ENCODE peak calls at places on chromosomes 4 and X, in six cellular contexts. F is HepG2, A is H1, I is K562, C is WTC11, Z is endothelial cell of umbilical vein. D is an unnamed sample.

GRCh38 chr4:148126825-148127224 is 315.4 kb downstream of the NR3C2 start:
- DNase-seq in F (no peak), A (no peak), I (no peak), C (no peak), Z (no peak), D (no peak)

GRCh38 chr4:53716011-53716410 is 124.7 kb upstream of the LNX1 start:
- DNase-seq in F (no peak), A (no peak), I (no peak), C (no peak), Z (no peak), D (no peak)

GRCh38 chrX:3345281-3346081 is 971 bp downstream of the MXRA5 start:
- DNase-seq in F (no peak), A (peak), I (no peak), C (peak), Z (no peak), D (no peak)

GRCh38 chr4:186953601-186954260 is 230.1 kb upstream of the FAT1 start:
- DNase-seq in F (no peak), A (no peak), I (no peak), C (no peak), Z (no peak), D (no peak)

GRCh38 chr4:11842620-11843263 is 414.0 kb upstream of the HS3ST1 start:
- DNase-seq in F (no peak), A (no peak), I (no peak), C (no peak), Z (no peak), D (no peak)

GRCh38 chr4:102420563-102421221 is 75.4 kb upstream of the SLC39A8 start:
- DNase-seq in F (peak), A (no peak), I (no peak), C (no peak), Z (peak), D (peak)

GRCh38 chr4:109548655-109549054 is 11.4 kb upstream of the MCUB start:
- DNase-seq in F (no peak), A (no peak), I (no peak), C (no peak), Z (peak), D (no peak)

GRCh38 chrX:40530471-40530870 is 50.3 kb upstream of the ATP6AP2 start:
- DNase-seq in F (peak), A (no peak), I (no peak), C (no peak), Z (no peak), D (no peak)

DNA sequence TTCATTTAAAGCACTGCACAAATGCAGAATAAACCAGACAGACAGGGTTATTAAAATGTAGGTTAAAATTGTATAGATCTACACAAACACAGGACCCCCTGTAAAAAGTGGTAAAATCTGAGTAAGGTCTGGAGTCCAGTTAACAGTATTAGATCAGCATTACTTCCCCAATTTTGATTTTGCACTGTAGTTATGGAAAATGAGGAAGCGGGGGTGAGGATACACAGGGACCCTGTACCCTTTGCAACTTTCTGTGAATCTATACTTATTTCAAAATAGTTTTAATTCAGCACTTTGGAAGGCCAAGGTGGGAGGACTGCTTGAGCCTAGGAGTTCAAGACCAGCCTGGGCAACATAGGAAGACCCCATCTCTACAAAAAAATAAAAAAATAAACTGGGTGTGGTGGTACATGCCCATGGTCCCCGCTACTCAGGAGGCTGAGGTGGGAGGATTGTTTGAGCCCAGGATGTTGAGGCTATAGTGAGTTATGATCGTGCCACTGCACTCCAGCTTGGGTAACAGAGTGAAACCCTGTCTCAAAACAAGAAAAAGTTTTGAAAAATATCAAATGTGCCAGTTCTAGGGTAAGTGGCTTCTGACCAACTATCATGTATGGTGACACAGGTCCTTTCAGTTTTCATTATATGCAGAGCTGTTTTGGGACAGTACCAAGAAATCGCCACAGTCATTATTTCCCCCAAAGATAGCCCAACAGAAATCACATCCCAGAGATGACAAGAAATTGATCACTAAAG is 17.7 kb downstream of the SEL1L3 start:
- DNase-seq in F (no peak), A (no peak), I (no peak), C (no peak), Z (no peak), D (no peak)
- TF ChIP-seq JUN in F (no peak), A (no peak), I (no peak), C (no peak), Z (no peak), D (no peak)

GRCh38 chr4:2354127-2354526 is 64.3 kb downstream of the ZFYVE28 start:
- DNase-seq in F (no peak), A (no peak), I (peak), C (peak), Z (no peak), D (no peak)
- TF ChIP-seq JUN in F (no peak), A (no peak), I (no peak), C (no peak), Z (no peak), D (no peak)

GRCh38 chr4:126611900-126612299 is 1020.9 kb upstream of the INTU start:
- DNase-seq in F (no peak), A (no peak), I (no peak), C (no peak), Z (no peak), D (no peak)
- TF ChIP-seq JUN in F (no peak), A (no peak), I (no peak), C (no peak), Z (no peak), D (no peak)

GRCh38 chr4:169826634-169827187 is 69.0 kb upstream of the HPF1 start:
- DNase-seq in F (no peak), A (no peak), I (no peak), C (no peak), Z (no peak), D (no peak)

GRCh38 chr4:169821402-169821801 is 63.7 kb upstream of the HPF1 start:
- DNase-seq in F (no peak), A (no peak), I (no peak), C (no peak), Z (no peak), D (no peak)

GRCh38 chr4:169818063-169818679 is 60.4 kb upstream of the HPF1 start:
- DNase-seq in F (no peak), A (no peak), I (no peak), C (no peak), Z (no peak), D (no peak)

DNA sequence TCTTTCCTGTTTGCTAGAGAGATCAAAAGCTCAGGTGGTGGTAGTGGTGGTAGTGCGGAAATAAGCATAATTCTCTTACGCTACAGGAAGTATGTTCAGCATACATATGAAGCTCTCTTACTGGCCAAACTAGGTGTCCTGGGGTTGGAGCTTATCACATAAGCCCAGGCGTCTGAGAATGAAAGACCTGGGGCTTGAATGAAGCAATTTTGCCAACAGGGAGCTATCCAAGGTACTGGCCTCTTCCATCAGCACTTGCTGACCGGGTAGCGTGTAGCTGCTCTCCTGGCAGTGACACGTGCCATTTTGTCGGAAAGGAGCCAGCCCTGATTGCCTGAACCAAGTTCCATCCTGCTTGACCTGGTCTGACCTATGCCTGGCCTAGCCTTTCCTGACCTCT is 65.9 kb upstream of the HPF1 start:
- DNase-seq in F (peak), A (peak), I (peak), C (peak), Z (peak), D (peak)
- TF ChIP-seq JUN in F (no peak), A (no peak), I (no peak), C (peak), Z (no peak), D (no peak)

GRCh38 chr4:44638091-44638490 is 13.3 kb downstream of the YIPF7 start:
- DNase-seq in F (no peak), A (no peak), I (no peak), C (no peak), Z (no peak), D (no peak)
- TF ChIP-seq JUN in F (no peak), A (no peak), I (no peak), C (no peak), Z (no peak), D (no peak)

DNA sequence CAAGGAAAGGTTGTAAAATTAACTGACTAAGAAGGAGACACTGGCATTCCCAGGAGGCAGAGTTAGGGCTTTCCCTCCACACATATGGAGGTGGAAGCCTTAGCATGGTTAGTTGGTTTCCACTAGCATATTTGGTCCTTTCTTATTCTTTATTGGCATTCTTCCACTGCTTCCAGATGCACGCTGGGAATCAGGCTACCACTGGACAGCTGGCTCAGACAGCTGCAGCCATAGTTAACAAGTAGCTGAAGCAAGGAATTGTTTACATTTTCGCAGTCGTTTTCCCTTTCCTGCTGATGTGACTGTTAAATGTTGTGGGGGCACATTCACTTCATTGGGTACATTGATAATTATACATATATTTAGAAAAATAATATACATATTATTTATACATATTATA is 169.2 kb downstream of the GRIA2 start:
- DNase-seq in F (no peak), A (no peak), I (no peak), C (no peak), Z (peak), D (no peak)
- TF ChIP-seq JUN in F (no peak), A (no peak), I (no peak), C (no peak), Z (no peak), D (no peak)

GRCh38 chrX:46793386-46794143 is 34.6 kb upstream of the SLC9A7 start:
- DNase-seq in F (peak), A (no peak), I (no peak), C (no peak), Z (no peak), D (no peak)

GRCh38 chrX:46796574-46797191 is 37.8 kb upstream of the SLC9A7 start:
- DNase-seq in F (peak), A (peak), I (peak), C (peak), Z (peak), D (peak)

GRCh38 chrX:46788902-46789301 is 30.0 kb upstream of the SLC9A7 start:
- DNase-seq in F (no peak), A (no peak), I (no peak), C (no peak), Z (no peak), D (no peak)

GRCh38 chrX:46792826-46793195 is 33.9 kb upstream of the SLC9A7 start:
- DNase-seq in F (no peak), A (no peak), I (no peak), C (no peak), Z (no peak), D (no peak)

GRCh38 chrX:46791927-46792825 is 33.3 kb upstream of the SLC9A7 start:
- DNase-seq in F (peak), A (no peak), I (no peak), C (peak), Z (peak), D (peak)
- TF ChIP-seq JUN in F (no peak), A (no peak), I (no peak), C (no peak), Z (peak), D (peak)

GRCh38 chr4:41362647-41363383 is 106.1 kb downstream of the UCHL1 start:
- DNase-seq in F (no peak), A (peak), I (no peak), C (peak), Z (no peak), D (no peak)
- TF ChIP-seq JUN in F (no peak), A (no peak), I (no peak), C (no peak), Z (no peak), D (no peak)